ENCODE peak calls at places on chromosome 12, in four cellular contexts. One of them, this sample, is unnamed.
A peak's percentile ranks its signal among the peaks of the same experiment; 100 is the strongest.

GRCh38 chr12:20213851-20214250 is 154.5 kb upstream of the PDE3A start:
- DNase-seq in IMR-90: no peak
- DNase-seq in GM12878: no peak
- DNase-seq in K562: no peak
- DNase-seq in this sample: no peak

GRCh38 chr12:52020539-52021336 is 14.0 kb downstream of the TAMALIN start:
- DNase-seq in IMR-90: peak; percentile 47
- DNase-seq in GM12878: no peak
- DNase-seq in K562: peak; percentile 75
- DNase-seq in this sample: peak; percentile 66

GRCh38 chr12:12735301-12735700 is 18.1 kb downstream of the CDKN1B start:
- DNase-seq in IMR-90: no peak
- DNase-seq in GM12878: no peak
- DNase-seq in K562: no peak
- DNase-seq in this sample: peak; percentile 14

GRCh38 chr12:12606793-12607589 is 4.7 kb upstream of the CREBL2 start:
- DNase-seq in IMR-90: peak; percentile 65
- DNase-seq in GM12878: peak; percentile 53
- DNase-seq in K562: no peak
- DNase-seq in this sample: no peak

GRCh38 chr12:93361159-93361919 is 16.4 kb upstream of the NUDT4 start:
- DNase-seq in IMR-90: peak; percentile 39
- DNase-seq in GM12878: no peak
- DNase-seq in K562: no peak
- DNase-seq in this sample: no peak

GRCh38 chr12:117328556-117329100 is 32.8 kb downstream of the NOS1 start:
- DNase-seq in IMR-90: no peak
- DNase-seq in GM12878: no peak
- DNase-seq in K562: no peak
- DNase-seq in this sample: no peak

GRCh38 chr12:7304456-7304855 is 584 bp downstream of the ACSM4 start:
- DNase-seq in IMR-90: no peak
- DNase-seq in GM12878: no peak
- DNase-seq in K562: no peak
- DNase-seq in this sample: no peak

GRCh38 chr12:78489990-78490389 is 374.6 kb upstream of the SYT1 start:
- DNase-seq in IMR-90: no peak
- DNase-seq in GM12878: no peak
- DNase-seq in K562: no peak
- DNase-seq in this sample: no peak

GRCh38 chr12:85805654-85806053 is 30.6 kb downstream of the RASSF9 start:
- DNase-seq in IMR-90: no peak
- DNase-seq in GM12878: no peak
- DNase-seq in K562: no peak
- DNase-seq in this sample: no peak

GRCh38 chr12:131042848-131043245 is 89.1 kb downstream of the ADGRD1 start:
- DNase-seq in IMR-90: no peak
- DNase-seq in GM12878: no peak
- DNase-seq in K562: no peak
- DNase-seq in this sample: no peak

GRCh38 chr12:68207276-68207675 is 18.3 kb downstream of the IL26 start:
- DNase-seq in IMR-90: no peak
- DNase-seq in GM12878: no peak
- DNase-seq in K562: no peak
- DNase-seq in this sample: no peak

GRCh38 chr12:39915249-39915648 is 190.6 kb downstream of the SLC2A13 start:
- DNase-seq in IMR-90: no peak
- DNase-seq in GM12878: no peak
- DNase-seq in K562: no peak
- DNase-seq in this sample: no peak

GRCh38 chr12:116280590-116281290 is 3.2 kb upstream of the MED13L start:
- DNase-seq in IMR-90: no peak
- DNase-seq in GM12878: no peak
- DNase-seq in K562: no peak
- DNase-seq in this sample: no peak

GRCh38 chr12:65615091-65615490 is 209.2 kb upstream of the HMGA2 start:
- DNase-seq in IMR-90: peak; percentile 98
- DNase-seq in GM12878: no peak
- DNase-seq in K562: no peak
- DNase-seq in this sample: no peak

GRCh38 chr12:59403259-59403932 is 192.4 kb upstream of the SLC16A7 start:
- DNase-seq in IMR-90: peak; percentile 75
- DNase-seq in GM12878: no peak
- DNase-seq in K562: no peak
- DNase-seq in this sample: peak; percentile 70

GRCh38 chr12:116455540-116456306 is 103.5 kb upstream of the MAP1LC3B2 start:
- DNase-seq in IMR-90: peak; percentile 96
- DNase-seq in GM12878: no peak
- DNase-seq in K562: peak; percentile 61
- DNase-seq in this sample: peak; percentile 98

GRCh38 chr12:52311282-52311643 is 9.9 kb downstream of the KRT83 start:
- DNase-seq in IMR-90: no peak
- DNase-seq in GM12878: no peak
- DNase-seq in K562: no peak
- DNase-seq in this sample: no peak

GRCh38 chr12:94207467-94208432 is 59.4 kb downstream of the PLXNC1 start:
- DNase-seq in IMR-90: no peak
- DNase-seq in GM12878: peak; percentile 89
- DNase-seq in K562: no peak
- DNase-seq in this sample: no peak

GRCh38 chr12:99959549-99960170 is 25.1 kb downstream of the ANKS1B start:
- DNase-seq in IMR-90: no peak
- DNase-seq in GM12878: no peak
- DNase-seq in K562: no peak
- DNase-seq in this sample: peak; percentile 34

GRCh38 chr12:24596768-24597388 is 352.0 kb downstream of the BCAT1 start:
- DNase-seq in IMR-90: peak; percentile 58
- DNase-seq in GM12878: no peak
- DNase-seq in K562: peak; percentile 17
- DNase-seq in this sample: peak; percentile 60

GRCh38 chr12:30134229-30134628 is 350.5 kb upstream of the TMTC1 start:
- DNase-seq in IMR-90: no peak
- DNase-seq in GM12878: no peak
- DNase-seq in K562: no peak
- DNase-seq in this sample: no peak

GRCh38 chr12:51533799-51534198 is 57.2 kb upstream of the SCN8A start:
- DNase-seq in IMR-90: peak; percentile 36
- DNase-seq in GM12878: no peak
- DNase-seq in K562: no peak
- DNase-seq in this sample: peak; percentile 32

GRCh38 chr12:114288071-114288470 is 117.9 kb downstream of the TBX5 start:
- DNase-seq in IMR-90: peak; percentile 21
- DNase-seq in GM12878: no peak
- DNase-seq in K562: no peak
- DNase-seq in this sample: no peak

GRCh38 chr12:64779349-64779974 is 20.3 kb upstream of the GNS start:
- DNase-seq in IMR-90: no peak
- DNase-seq in GM12878: no peak
- DNase-seq in K562: no peak
- DNase-seq in this sample: no peak

GRCh38 chr12:113154351-113154973 is 4.9 kb downstream of the CFAP73 start:
- DNase-seq in IMR-90: peak; percentile 28
- DNase-seq in GM12878: no peak
- DNase-seq in K562: no peak
- DNase-seq in this sample: peak; percentile 22
- TF ChIP-seq FOS in IMR-90: no peak
- TF ChIP-seq FOS in GM12878: no peak
- TF ChIP-seq FOS in K562: no peak
- TF ChIP-seq FOS in this sample: no peak

GRCh38 chr12:124294686-124295315 is at the start of gene RFLNA:
- DNase-seq in IMR-90: no peak
- DNase-seq in GM12878: no peak
- DNase-seq in K562: no peak
- DNase-seq in this sample: peak; percentile 42
- H2AFZ ChIP-seq in IMR-90: peak within 1 kb of the TSS; percentile 68
- H2AFZ ChIP-seq in GM12878: no peak within 1 kb of the TSS
- H2AFZ ChIP-seq in K562: no peak within 1 kb of the TSS
- H2AFZ ChIP-seq in this sample: peak within 1 kb of the TSS; percentile 69

GRCh38 chr12:113111247-113111646 is 24.3 kb downstream of the RASAL1 start:
- DNase-seq in IMR-90: no peak
- DNase-seq in GM12878: no peak
- DNase-seq in K562: no peak
- DNase-seq in this sample: no peak

GRCh38 chr12:113109872-113110623 is 25.5 kb downstream of the RASAL1 start:
- DNase-seq in IMR-90: no peak
- DNase-seq in GM12878: no peak
- DNase-seq in K562: no peak
- DNase-seq in this sample: no peak

GRCh38 chr12:113112043-113112899 is 23.3 kb downstream of the RASAL1 start:
- DNase-seq in IMR-90: no peak
- DNase-seq in GM12878: no peak
- DNase-seq in K562: no peak
- DNase-seq in this sample: no peak

GRCh38 chr12:113108308-113108707 is 27.3 kb downstream of the RASAL1 start:
- DNase-seq in IMR-90: no peak
- DNase-seq in GM12878: no peak
- DNase-seq in K562: no peak
- DNase-seq in this sample: no peak

GRCh38 chr12:113109360-113109759 is 26.2 kb downstream of the RASAL1 start:
- DNase-seq in IMR-90: no peak
- DNase-seq in GM12878: no peak
- DNase-seq in K562: no peak
- DNase-seq in this sample: no peak
- H3K27ac ChIP-seq in IMR-90: no peak overlapping the region
- H3K27ac ChIP-seq in GM12878: no peak overlapping the region
- H3K27ac ChIP-seq in K562: no peak overlapping the region
- H3K27ac ChIP-seq in this sample: no peak overlapping the region

GRCh38 chr12:49287876-49288275 is 7.1 kb upstream of the PRPH start:
- DNase-seq in IMR-90: no peak
- DNase-seq in GM12878: no peak
- DNase-seq in K562: no peak
- DNase-seq in this sample: no peak
- TF ChIP-seq FOS in IMR-90: no peak
- TF ChIP-seq FOS in GM12878: no peak
- TF ChIP-seq FOS in K562: no peak
- TF ChIP-seq FOS in this sample: no peak

DNA sequence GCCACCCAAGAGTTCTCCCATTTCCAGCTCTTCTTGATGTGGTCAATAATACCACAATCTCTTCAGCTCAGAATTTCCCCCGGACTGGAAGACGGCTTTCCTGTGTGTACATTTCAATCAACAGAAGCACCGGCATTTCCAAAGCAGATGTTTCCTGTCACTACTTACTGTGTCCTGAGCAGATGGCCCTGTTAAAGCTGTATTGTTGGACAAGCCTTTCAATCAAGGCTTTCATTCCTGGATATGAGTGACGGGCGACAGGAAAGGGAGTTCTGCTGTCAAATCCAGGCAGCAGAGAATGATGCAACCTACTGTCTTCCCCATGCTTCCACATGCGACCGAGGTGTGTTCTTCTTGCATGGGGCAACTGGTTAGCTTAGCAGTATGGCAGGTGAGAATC is 76.4 kb upstream of the CCDC60 start:
- DNase-seq in IMR-90: no peak
- DNase-seq in GM12878: no peak
- DNase-seq in K562: no peak
- DNase-seq in this sample: no peak
- H2AFZ ChIP-seq in IMR-90: no peak overlapping the region
- H2AFZ ChIP-seq in GM12878: no peak overlapping the region
- H2AFZ ChIP-seq in K562: no peak overlapping the region
- H2AFZ ChIP-seq in this sample: no peak overlapping the region

GRCh38 chr12:122399592-122400373 is 22.7 kb downstream of the CLIP1 start:
- DNase-seq in IMR-90: peak; percentile 94
- DNase-seq in GM12878: no peak
- DNase-seq in K562: peak; percentile 87
- DNase-seq in this sample: peak; percentile 82
- H3K27ac ChIP-seq in IMR-90: peak overlapping the region; percentile 96
- H3K27ac ChIP-seq in GM12878: peak overlapping the region; percentile 78
- H3K27ac ChIP-seq in K562: peak overlapping the region; percentile 99
- H3K27ac ChIP-seq in this sample: peak overlapping the region; percentile 94

GRCh38 chr12:104738841-104739642 is 219.0 kb downstream of the SLC41A2 start:
- DNase-seq in IMR-90: no peak
- DNase-seq in GM12878: no peak
- DNase-seq in K562: no peak
- DNase-seq in this sample: no peak

GRCh38 chr12:104742551-104742961 is 215.5 kb downstream of the SLC41A2 start:
- DNase-seq in IMR-90: no peak
- DNase-seq in GM12878: no peak
- DNase-seq in K562: no peak
- DNase-seq in this sample: no peak

GRCh38 chr12:104741497-104742367 is 216.4 kb downstream of the SLC41A2 start:
- DNase-seq in IMR-90: no peak
- DNase-seq in GM12878: no peak
- DNase-seq in K562: no peak
- DNase-seq in this sample: no peak

GRCh38 chr12:104741072-104741471 is 217.0 kb downstream of the SLC41A2 start:
- DNase-seq in IMR-90: no peak
- DNase-seq in GM12878: no peak
- DNase-seq in K562: no peak
- DNase-seq in this sample: no peak

DNA sequence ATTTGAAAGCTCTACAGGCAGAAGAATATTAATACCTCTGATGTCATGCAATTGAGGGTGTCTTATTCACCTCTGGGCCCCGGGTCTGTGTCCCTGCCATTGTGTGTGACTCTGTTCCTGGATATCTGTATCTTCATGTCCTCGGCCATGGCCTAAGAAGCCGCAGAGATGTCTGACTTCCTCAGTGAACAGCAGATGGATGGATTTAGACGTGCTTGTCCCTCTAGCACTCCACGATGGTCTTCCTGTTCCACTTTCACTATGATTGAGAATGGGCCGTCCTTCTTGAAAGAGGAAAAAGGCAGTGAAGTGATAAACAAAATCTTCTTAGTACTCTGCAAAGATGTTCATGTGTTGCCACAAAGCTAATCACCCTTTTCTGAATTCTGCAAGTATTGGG is 217.4 kb downstream of the SLC41A2 start:
- DNase-seq in IMR-90: no peak
- DNase-seq in GM12878: peak; percentile 87
- DNase-seq in K562: no peak
- DNase-seq in this sample: no peak
- TF ChIP-seq FOS in IMR-90: no peak
- TF ChIP-seq FOS in GM12878: no peak
- TF ChIP-seq FOS in K562: no peak
- TF ChIP-seq FOS in this sample: no peak

DNA sequence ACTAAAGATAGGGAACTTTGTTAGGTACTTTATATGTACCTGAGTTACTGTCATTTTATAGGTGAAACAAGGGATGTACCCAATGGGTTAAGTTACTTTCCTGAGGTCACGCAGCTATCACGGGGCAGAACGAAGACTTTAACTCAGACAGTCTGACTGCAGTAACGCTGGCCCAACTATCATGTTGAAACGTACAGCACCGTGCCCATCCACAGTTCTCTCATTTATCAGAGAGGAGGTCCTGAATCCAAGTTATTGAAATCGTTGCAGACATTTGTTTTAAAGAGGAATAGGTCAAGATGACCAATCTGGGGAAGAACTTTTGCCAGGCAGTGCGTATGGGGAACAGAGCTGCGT is 587 bp upstream of the C12orf75 start:
- DNase-seq in IMR-90: no peak
- DNase-seq in GM12878: no peak
- DNase-seq in K562: no peak
- DNase-seq in this sample: no peak
- H2AFZ ChIP-seq in IMR-90: peak overlapping the region; percentile 84
- H2AFZ ChIP-seq in GM12878: peak overlapping the region; percentile 66
- H2AFZ ChIP-seq in K562: no peak overlapping the region
- H2AFZ ChIP-seq in this sample: peak overlapping the region; percentile 89

This sample was measured in endothelial cell of umbilical vein.